ENCODE peak calls at places on chromosomes 7 and 10, in seven cellular contexts. S, Y, B, K, E, V and L are unnamed samples. For H3K36me3 and H3K4me1, the result is how much of the 10 kb centered on the place peaks cover.

GRCh38 chr10:104622598-104623209 is 18.4 kb upstream of the SORCS3 start:
- DNase-seq in V (no peak), Y (no peak), K (peak), E (no peak), S (peak), B (no peak), L (peak)

GRCh38 chr7:4726051-4726450 is 44.0 kb downstream of the FOXK1 start:
- DNase-seq in K (no peak), V (no peak), B (no peak), Y (no peak), S (no peak), E (no peak), L (no peak)

GRCh38 chr7:7438851-7439250 is 96.8 kb downstream of the COL28A1 start:
- DNase-seq in K (no peak), Y (no peak), E (no peak), B (peak), S (peak), V (no peak), L (no peak)

GRCh38 chr7:36040679-36041078 is 112.4 kb upstream of the EEPD1 start:
- DNase-seq in B (peak), Y (no peak), S (peak), K (no peak), E (no peak), V (no peak), L (no peak)

GRCh38 chr7:19113855-19114590 is 3.4 kb downstream of the TWIST1 start:
- DNase-seq in B (peak), E (no peak), S (peak), V (no peak), Y (no peak), K (no peak), L (no peak)

GRCh38 chr7:128004623-128005022 is 26.6 kb downstream of the LRRC4 start:
- DNase-seq in V (no peak), S (no peak), B (no peak), K (no peak), Y (no peak), E (no peak), L (peak)

GRCh38 chr7:158811461-158811860 is 17.8 kb downstream of the ESYT2 start:
- DNase-seq in K (no peak), Y (no peak), V (no peak), S (peak), E (peak), B (peak), L (no peak)

GRCh38 chr7:44639701-44640321 is 33.4 kb downstream of the OGDH start:
- DNase-seq in Y (no peak), S (peak), E (peak), K (peak), V (no peak), B (peak), L (no peak)

GRCh38 chr10:27679369-27679897 is 66.2 kb downstream of the MKX start:
- DNase-seq in B (no peak), S (no peak), K (no peak), E (no peak), Y (no peak), V (no peak), L (no peak)

GRCh38 chr10:18797286-18797685 is 138.1 kb downstream of the ARL5B start:
- DNase-seq in Y (no peak), E (no peak), B (no peak), S (peak), K (no peak), V (no peak), L (no peak)

GRCh38 chr10:78028438-78029293 is 649 bp downstream of the POLR3A start:
- DNase-seq in E (no peak), V (peak), B (peak), S (peak), Y (peak), K (peak), L (peak)

GRCh38 chr7:46239856-46240255 is 318.8 kb upstream of the IGFBP3 start:
- DNase-seq in E (no peak), V (no peak), K (no peak), B (peak), S (no peak), Y (no peak), L (no peak)

GRCh38 chr10:113576853-113577252 is 24.0 kb downstream of the HABP2 start:
- DNase-seq in V (no peak), Y (no peak), S (peak), K (peak), E (no peak), B (peak), L (no peak)

GRCh38 chr10:28463676-28464395 is 69.1 kb upstream of the WAC start:
- DNase-seq in E (no peak), B (no peak), K (no peak), V (no peak), S (no peak), Y (no peak), L (no peak)

GRCh38 chr7:159105066-159105780 is 39.4 kb downstream of the VIPR2 start:
- DNase-seq in E (peak), K (no peak), S (no peak), B (no peak), Y (peak), V (peak), L (no peak)

GRCh38 chr7:107563761-107564552 is at the start of the genes COG5 and DUS4L:
- DNase-seq in S (peak), Y (peak), B (peak), V (peak), K (peak), E (peak), L (peak)

GRCh38 chr10:116147162-116147906 is 125.7 kb downstream of the GFRA1 start:
- DNase-seq in B (no peak), E (no peak), V (no peak), Y (no peak), K (no peak), S (no peak), L (no peak)

GRCh38 chr7:91634485-91635177 is 245.9 kb downstream of the MTERF1 start:
- DNase-seq in E (no peak), S (peak), B (no peak), K (no peak), Y (no peak), V (no peak), L (no peak)

GRCh38 chr10:43000651-43001426 is 76.0 kb upstream of the RET start:
- DNase-seq in B (no peak), S (no peak), Y (peak), V (no peak), K (no peak), E (no peak), L (no peak)

GRCh38 chr10:86730227-86730626 is 26.2 kb upstream of the BMPR1A start:
- DNase-seq in K (no peak), V (no peak), E (no peak), Y (peak), B (peak), S (no peak), L (no peak)

GRCh38 chr10:22245567-22245966 is 27.8 kb upstream of the EBLN1 start:
- DNase-seq in Y (no peak), E (no peak), V (no peak), K (peak), B (no peak), S (peak), L (no peak)

GRCh38 chr10:64201936-64202335 is 680.7 kb downstream of the REEP3 start:
- DNase-seq in K (no peak), S (no peak), B (no peak), V (no peak), E (no peak), Y (no peak), L (no peak)

GRCh38 chr7:117875566-117875965 is 2.3 kb upstream of the CTTNBP2 start:
- DNase-seq in E (no peak), K (peak), B (peak), S (peak), V (no peak), Y (no peak), L (no peak)

GRCh38 chr7:46881507-46882127 is 700.3 kb downstream of the TNS3 start:
- DNase-seq in E (no peak), V (no peak), K (peak), S (peak), B (no peak), Y (no peak), L (no peak)

GRCh38 chr10:69715899-69716606 is 85.7 kb upstream of the COL13A1 start:
- DNase-seq in Y (no peak), B (no peak), V (peak), K (no peak), S (peak), E (no peak), L (no peak)

GRCh38 chr7:142886866-142887265 is 1.3 kb upstream of the TRPV6 start:
- DNase-seq in K (no peak), B (no peak), V (peak), Y (peak), E (no peak), S (no peak), L (no peak)

GRCh38 chr10:3898821-3899220 is 113.8 kb upstream of the KLF6 start:
- DNase-seq in K (no peak), Y (no peak), E (no peak), B (no peak), V (no peak), S (peak), L (no peak)

GRCh38 chr10:24483701-24484100 is 240.0 kb downstream of the ARHGAP21 start:
- DNase-seq in B (peak), K (peak), Y (no peak), V (no peak), S (peak), E (peak), L (no peak)

GRCh38 chr10:43409385-43410109 is 561 bp upstream of the HNRNPF start:
- DNase-seq in B (no peak), S (peak), V (peak), Y (peak), K (no peak), E (peak), L (peak)

GRCh38 chr7:17474724-17475344 is 176.4 kb downstream of the AHR start:
- DNase-seq in V (no peak), B (no peak), S (peak), K (peak), Y (no peak), E (no peak), L (peak)

GRCh38 chr10:50991496-50992355 is 82.6 kb upstream of the PRKG1 start:
- DNase-seq in K (peak), B (peak), Y (peak), V (peak), E (peak), S (no peak), L (no peak)

GRCh38 chr7:4841836-4842235 is 20.0 kb downstream of the PAPOLB start:
- DNase-seq in Y (no peak), E (no peak), B (no peak), V (no peak), S (no peak), K (no peak), L (no peak)

GRCh38 chr10:124740374-124741280 is 3.6 kb downstream of the FAM53B start:
- DNase-seq in Y (peak), K (peak), V (no peak), E (peak), B (peak), S (peak), L (peak)

GRCh38 chr7:137209151-137209822 is 134.2 kb downstream of the PTN start:
- DNase-seq in B (peak), V (no peak), K (no peak), Y (no peak), E (no peak), S (no peak), L (peak)

GRCh38 chr10:125911145-125911544 is 14.8 kb downstream of the FANK1 start:
- DNase-seq in S (no peak), K (no peak), E (no peak), B (no peak), Y (no peak), V (no peak), L (no peak)

GRCh38 chr7:21020667-21021066 is 234.0 kb upstream of the SP8 start:
- DNase-seq in E (no peak), B (no peak), K (no peak), Y (no peak), V (no peak), S (peak), L (no peak)
- H3K36me3 ChIP-seq in E (under half), B (under half), K (under half), Y (under half), V (under half), S (under half), L (under half)

GRCh38 chr7:147923841-147924240 is 666.7 kb upstream of the C7orf33 start:
- DNase-seq in B (no peak), K (no peak), E (no peak), S (no peak), Y (no peak), V (no peak), L (no peak)
- H3K4me1 ChIP-seq in B (under half), K (under half), E (under half), S (under half), Y (under half), V (under half), L (under half)

GRCh38 chr7:100583132-100584045 is 2.5 kb downstream of the LRCH4 start:
- DNase-seq in V (peak), Y (no peak), E (peak), S (no peak), K (peak), B (peak), L (peak)

GRCh38 chr7:100582650-100583049 is 3.3 kb downstream of the LRCH4 start:
- DNase-seq in E (no peak), Y (no peak), V (no peak), K (no peak), B (no peak), S (no peak), L (no peak)

GRCh38 chr7:100584046-100584676 is 1.8 kb downstream of the LRCH4 start:
- DNase-seq in K (no peak), E (no peak), S (no peak), B (peak), Y (no peak), V (no peak), L (peak)

GRCh38 chr7:100580466-100581283 is 5.3 kb downstream of the LRCH4 start:
- DNase-seq in K (no peak), Y (no peak), S (no peak), E (no peak), V (no peak), B (no peak), L (no peak)

GRCh38 chr7:100582041-100582579 is 3.8 kb downstream of the LRCH4 start:
- DNase-seq in Y (no peak), B (no peak), S (no peak), K (no peak), E (no peak), V (peak), L (no peak)
- H3K36me3 ChIP-seq in Y (under half), B (half or more), S (under half), K (under half), E (half or more), V (under half), L (under half)

DNA sequence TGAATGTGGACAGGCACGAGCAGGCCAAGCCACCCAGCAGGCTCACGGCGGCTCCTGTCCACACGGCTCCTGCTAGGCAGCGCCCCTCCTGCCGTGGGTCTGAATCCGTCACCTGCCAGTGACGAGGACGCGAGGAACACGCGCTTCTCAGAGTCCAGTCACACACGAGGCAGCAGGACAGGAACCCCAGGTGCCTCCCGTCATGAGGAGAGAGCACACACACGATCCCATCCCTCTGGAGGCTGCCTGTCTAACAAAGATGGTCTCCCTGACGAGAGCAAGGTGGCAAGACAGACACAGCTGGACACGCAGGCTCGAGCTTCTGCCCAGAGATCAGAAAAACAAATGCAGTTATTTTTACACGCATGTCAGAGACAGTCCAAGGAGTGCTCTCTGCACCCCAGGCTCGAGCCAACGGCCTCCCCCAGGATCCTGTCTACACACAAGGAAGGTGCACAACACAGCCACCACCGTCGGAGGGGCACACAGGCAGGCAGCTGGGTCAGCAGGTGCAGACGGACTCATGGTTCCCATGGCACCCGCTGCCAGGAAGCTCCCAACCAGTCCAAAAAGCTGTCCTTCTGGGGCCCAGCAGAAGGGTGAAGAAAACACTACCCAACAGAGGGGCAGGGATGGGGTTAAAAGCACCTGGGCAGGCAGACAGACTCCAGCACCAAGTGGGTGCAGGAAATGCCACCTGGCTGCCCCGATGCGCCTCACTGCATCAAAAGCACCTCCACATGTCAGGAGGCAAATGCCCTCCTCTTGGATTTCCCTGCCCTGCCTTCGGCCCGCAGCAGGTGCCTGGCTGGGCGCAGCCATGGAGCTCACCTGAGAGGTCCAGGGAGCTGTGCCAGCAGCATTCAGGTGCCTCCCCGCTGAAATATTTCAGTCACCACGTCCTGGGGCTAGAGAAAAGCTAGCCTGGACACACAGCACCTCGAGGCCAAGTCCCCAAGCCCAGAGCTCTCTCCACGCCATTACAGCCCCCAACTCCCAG is 103.1 kb downstream of the MAD1L1 start:
- DNase-seq in B (no peak), K (no peak), E (no peak), Y (no peak), S (no peak), V (no peak), L (peak)
- H3K4me1 ChIP-seq in B (under half), K (under half), E (under half), Y (under half), S (under half), V (under half), L (under half)

DNA sequence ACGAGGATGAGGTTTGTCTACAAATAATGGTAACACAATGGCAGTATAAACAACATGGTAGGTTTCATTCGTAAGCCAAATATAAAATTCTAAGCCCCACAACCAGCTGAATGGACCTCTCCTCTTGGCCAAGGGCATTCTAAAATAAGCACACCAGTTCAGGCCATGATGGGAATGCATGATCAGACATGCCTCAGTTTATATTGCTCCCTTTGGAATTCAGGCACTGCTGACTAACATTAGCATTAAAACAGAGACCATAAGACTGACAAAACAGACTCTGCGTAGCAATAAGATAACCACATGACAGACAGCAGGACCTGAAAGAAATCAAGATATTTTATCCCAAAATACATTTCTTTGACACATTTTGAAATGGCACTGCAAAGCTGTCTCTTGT is 125.8 kb downstream of the FAM107B start:
- DNase-seq in S (no peak), V (no peak), K (no peak), B (no peak), Y (no peak), E (no peak), L (no peak)
- H3K36me3 ChIP-seq in S (under half), V (under half), K (under half), B (under half), Y (under half), E (under half), L (under half)

DNA sequence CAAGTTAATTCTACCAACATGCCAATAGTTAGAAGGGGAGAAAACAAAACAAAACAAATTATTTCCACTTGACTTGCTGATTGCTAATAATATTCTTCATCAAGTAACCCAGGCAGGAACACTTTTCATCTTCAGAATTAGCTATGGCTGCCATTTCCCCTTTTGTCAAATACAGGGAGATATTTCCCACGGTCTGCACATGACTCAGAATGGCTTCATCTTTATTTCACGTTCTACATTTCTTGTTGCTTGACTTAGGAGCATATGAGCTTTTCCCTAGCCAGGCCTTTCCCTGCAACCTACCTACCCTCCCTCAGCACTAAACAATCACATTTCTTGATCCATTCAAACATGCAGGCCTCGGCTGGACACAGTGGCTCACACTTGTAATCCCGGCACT is 6.5 kb downstream of the CPVL start:
- DNase-seq in E (no peak), K (no peak), B (no peak), Y (no peak), V (no peak), S (peak), L (no peak)
- H3K4me1 ChIP-seq in E (under half), K (under half), B (under half), Y (under half), V (under half), S (under half), L (under half)

GRCh38 chr7:51182767-51183166 is 133.8 kb downstream of the COBL start:
- DNase-seq in Y (no peak), S (no peak), K (no peak), B (no peak), V (no peak), E (no peak), L (no peak)
- H3K36me3 ChIP-seq in Y (under half), S (under half), K (under half), B (under half), V (under half), E (under half), L (under half)

GRCh38 chr7:28647076-28647421 is 234.7 kb downstream of the CREB5 start:
- DNase-seq in E (no peak), B (no peak), K (no peak), Y (no peak), S (no peak), V (no peak), L (no peak)
- H3K4me1 ChIP-seq in E (under half), B (under half), K (under half), Y (under half), S (under half), V (under half), L (under half)

DNA sequence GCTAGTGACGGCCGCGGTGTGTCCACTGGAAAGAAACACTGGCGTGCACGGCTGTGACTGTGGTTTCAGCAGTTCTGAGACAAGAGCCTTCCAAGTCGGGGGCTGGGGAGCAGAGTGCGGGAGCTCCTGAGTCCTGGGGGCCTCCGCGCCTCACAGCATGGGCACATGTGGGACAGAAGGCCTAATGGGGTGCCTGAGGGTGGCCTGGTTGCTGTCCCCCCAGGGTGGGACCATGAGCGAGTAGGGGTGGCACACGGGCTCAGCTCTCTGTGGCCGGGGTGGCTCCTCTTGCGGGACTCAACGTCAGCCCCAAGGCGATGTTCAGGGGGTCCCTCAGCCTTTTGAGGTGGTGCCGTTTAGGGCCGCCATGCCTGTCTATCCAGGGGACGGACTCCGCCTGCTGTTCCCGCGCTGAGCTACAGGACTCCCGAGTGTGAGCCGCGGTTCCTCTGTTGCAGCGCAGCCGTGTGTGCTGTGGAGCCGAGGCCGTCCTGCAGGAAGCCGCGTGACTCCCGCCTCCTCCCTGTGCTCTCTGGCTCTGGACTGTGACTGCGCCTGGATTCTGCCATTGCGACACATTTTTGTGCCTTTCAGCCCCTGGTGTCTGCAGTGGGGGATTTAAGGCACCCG is 23.5 kb upstream of the CHST12 start:
- DNase-seq in S (no peak), Y (no peak), E (no peak), K (no peak), V (no peak), B (no peak), L (no peak)
- H3K36me3 ChIP-seq in S (under half), Y (under half), E (half or more), K (under half), V (under half), B (half or more), L (under half)